ENCODE peak calls at places on chromosomes 16 and 17, in seven cellular contexts. One of them, this sample, is unnamed.

GRCh38 chr16:58678716-58679115 is 5.9 kb downstream of the SLC38A7 start:
- DNase-seq in retinal pigment epithelial cell: no peak
- DNase-seq in fibroblast of pulmonary artery: peak
- DNase-seq in CD8-positive, alpha-beta memory T cell: no peak
- DNase-seq in A549: no peak
- DNase-seq in Panc1: no peak
- DNase-seq in right atrium auricular region: no peak
- DNase-seq in this sample: no peak

GRCh38 chr17:65741690-65742089 is 180.2 kb upstream of the AXIN2 start:
- DNase-seq in A549: no peak
- DNase-seq in fibroblast of pulmonary artery: no peak
- DNase-seq in right atrium auricular region: no peak
- DNase-seq in CD8-positive, alpha-beta memory T cell: no peak
- DNase-seq in retinal pigment epithelial cell: no peak
- DNase-seq in Panc1: no peak
- DNase-seq in this sample: no peak

GRCh38 chr16:86953631-86954465 is 363.3 kb downstream of the C16orf95 start:
- DNase-seq in fibroblast of pulmonary artery: no peak
- DNase-seq in retinal pigment epithelial cell: no peak
- DNase-seq in CD8-positive, alpha-beta memory T cell: no peak
- DNase-seq in right atrium auricular region: no peak
- DNase-seq in Panc1: no peak
- DNase-seq in A549: no peak
- DNase-seq in this sample: no peak

GRCh38 chr17:79777166-79777843 is 643 bp upstream of the CBX2 start:
- DNase-seq in Panc1: no peak
- DNase-seq in retinal pigment epithelial cell: no peak
- DNase-seq in right atrium auricular region: no peak
- DNase-seq in fibroblast of pulmonary artery: peak
- DNase-seq in CD8-positive, alpha-beta memory T cell: peak
- DNase-seq in A549: peak
- DNase-seq in this sample: no peak

GRCh38 chr16:84228321-84228838 is 11.4 kb downstream of the KCNG4 start:
- DNase-seq in A549: peak
- DNase-seq in retinal pigment epithelial cell: peak
- DNase-seq in fibroblast of pulmonary artery: peak
- DNase-seq in CD8-positive, alpha-beta memory T cell: no peak
- DNase-seq in Panc1: peak
- DNase-seq in right atrium auricular region: peak
- DNase-seq in this sample: no peak

GRCh38 chr17:83179378-83179777 is 100.0 kb downstream of the METRNL start:
- DNase-seq in A549: no peak
- DNase-seq in retinal pigment epithelial cell: no peak
- DNase-seq in Panc1: no peak
- DNase-seq in fibroblast of pulmonary artery: no peak
- DNase-seq in right atrium auricular region: peak
- DNase-seq in CD8-positive, alpha-beta memory T cell: no peak
- DNase-seq in this sample: no peak

GRCh38 chr16:48160575-48160974 is 4.8 kb upstream of the ABCC12 start:
- DNase-seq in right atrium auricular region: no peak
- DNase-seq in fibroblast of pulmonary artery: peak
- DNase-seq in CD8-positive, alpha-beta memory T cell: no peak
- DNase-seq in Panc1: no peak
- DNase-seq in retinal pigment epithelial cell: no peak
- DNase-seq in A549: no peak
- DNase-seq in this sample: no peak

GRCh38 chr17:69042308-69042707 is 18.4 kb downstream of the ABCA9 start:
- DNase-seq in Panc1: no peak
- DNase-seq in A549: no peak
- DNase-seq in CD8-positive, alpha-beta memory T cell: no peak
- DNase-seq in fibroblast of pulmonary artery: no peak
- DNase-seq in right atrium auricular region: no peak
- DNase-seq in retinal pigment epithelial cell: no peak
- DNase-seq in this sample: no peak

GRCh38 chr16:85234310-85235235 is 122.3 kb upstream of the CIBAR2 start:
- DNase-seq in A549: peak
- DNase-seq in Panc1: no peak
- DNase-seq in right atrium auricular region: peak
- DNase-seq in retinal pigment epithelial cell: no peak
- DNase-seq in fibroblast of pulmonary artery: peak
- DNase-seq in CD8-positive, alpha-beta memory T cell: no peak
- DNase-seq in this sample: no peak

GRCh38 chr17:28345420-28346198 is 10.0 kb downstream of the TNFAIP1 start:
- DNase-seq in A549: no peak
- DNase-seq in CD8-positive, alpha-beta memory T cell: no peak
- DNase-seq in right atrium auricular region: no peak
- DNase-seq in retinal pigment epithelial cell: no peak
- DNase-seq in Panc1: no peak
- DNase-seq in fibroblast of pulmonary artery: no peak
- DNase-seq in this sample: no peak

GRCh38 chr16:77043076-77043475 is 147.9 kb upstream of the MON1B start:
- DNase-seq in retinal pigment epithelial cell: no peak
- DNase-seq in fibroblast of pulmonary artery: peak
- DNase-seq in right atrium auricular region: no peak
- DNase-seq in Panc1: peak
- DNase-seq in CD8-positive, alpha-beta memory T cell: no peak
- DNase-seq in A549: peak
- DNase-seq in this sample: peak

GRCh38 chr17:79984877-79985276 is 50.8 kb downstream of the TBC1D16 start:
- DNase-seq in right atrium auricular region: no peak
- DNase-seq in fibroblast of pulmonary artery: no peak
- DNase-seq in Panc1: no peak
- DNase-seq in retinal pigment epithelial cell: no peak
- DNase-seq in A549: no peak
- DNase-seq in CD8-positive, alpha-beta memory T cell: no peak
- DNase-seq in this sample: no peak

GRCh38 chr16:49700928-49701685 is 154.8 kb downstream of the ZNF423 start:
- DNase-seq in retinal pigment epithelial cell: no peak
- DNase-seq in fibroblast of pulmonary artery: peak
- DNase-seq in CD8-positive, alpha-beta memory T cell: no peak
- DNase-seq in Panc1: no peak
- DNase-seq in A549: no peak
- DNase-seq in right atrium auricular region: no peak
- DNase-seq in this sample: no peak

GRCh38 chr16:86100205-86101134 is 201.5 kb downstream of the IRF8 start:
- DNase-seq in right atrium auricular region: no peak
- DNase-seq in retinal pigment epithelial cell: no peak
- DNase-seq in Panc1: no peak
- DNase-seq in fibroblast of pulmonary artery: no peak
- DNase-seq in A549: no peak
- DNase-seq in CD8-positive, alpha-beta memory T cell: no peak
- DNase-seq in this sample: no peak

GRCh38 chr17:41024702-41025101 is 2.3 kb downstream of the KRTAP1-5 start:
- DNase-seq in Panc1: no peak
- DNase-seq in CD8-positive, alpha-beta memory T cell: no peak
- DNase-seq in retinal pigment epithelial cell: no peak
- DNase-seq in fibroblast of pulmonary artery: no peak
- DNase-seq in right atrium auricular region: no peak
- DNase-seq in A549: no peak
- DNase-seq in this sample: no peak

GRCh38 chr16:68073902-68074760 is 11.0 kb upstream of the NFATC3 start:
- DNase-seq in fibroblast of pulmonary artery: no peak
- DNase-seq in right atrium auricular region: no peak
- DNase-seq in A549: no peak
- DNase-seq in Panc1: no peak
- DNase-seq in retinal pigment epithelial cell: no peak
- DNase-seq in CD8-positive, alpha-beta memory T cell: no peak
- DNase-seq in this sample: no peak

GRCh38 chr17:39740357-39741111 is 2.8 kb downstream of the GRB7 start:
- DNase-seq in retinal pigment epithelial cell: peak
- DNase-seq in Panc1: no peak
- DNase-seq in CD8-positive, alpha-beta memory T cell: no peak
- DNase-seq in fibroblast of pulmonary artery: peak
- DNase-seq in A549: peak
- DNase-seq in right atrium auricular region: no peak
- DNase-seq in this sample: no peak
- H3K4me3 ChIP-seq in retinal pigment epithelial cell: peak
- H3K4me3 ChIP-seq in Panc1: peak
- H3K4me3 ChIP-seq in CD8-positive, alpha-beta memory T cell: no peak
- H3K4me3 ChIP-seq in fibroblast of pulmonary artery: no peak
- H3K4me3 ChIP-seq in A549: peak
- H3K4me3 ChIP-seq in right atrium auricular region: no peak
- H3K4me3 ChIP-seq in this sample: no peak

GRCh38 chr16:88999457-89000206 is 22.6 kb upstream of the CBFA2T3 start:
- DNase-seq in CD8-positive, alpha-beta memory T cell: no peak
- DNase-seq in retinal pigment epithelial cell: no peak
- DNase-seq in fibroblast of pulmonary artery: no peak
- DNase-seq in right atrium auricular region: no peak
- DNase-seq in A549: no peak
- DNase-seq in Panc1: no peak
- DNase-seq in this sample: no peak
- H3K4me3 ChIP-seq in CD8-positive, alpha-beta memory T cell: no peak
- H3K4me3 ChIP-seq in retinal pigment epithelial cell: no peak
- H3K4me3 ChIP-seq in fibroblast of pulmonary artery: no peak
- H3K4me3 ChIP-seq in right atrium auricular region: no peak
- H3K4me3 ChIP-seq in A549: no peak
- H3K4me3 ChIP-seq in Panc1: no peak
- H3K4me3 ChIP-seq in this sample: no peak

GRCh38 chr16:2206780-2207433 is 1.7 kb downstream of the MLST8 start:
- DNase-seq in retinal pigment epithelial cell: no peak
- DNase-seq in Panc1: no peak
- DNase-seq in CD8-positive, alpha-beta memory T cell: no peak
- DNase-seq in right atrium auricular region: no peak
- DNase-seq in fibroblast of pulmonary artery: no peak
- DNase-seq in A549: no peak
- DNase-seq in this sample: no peak

GRCh38 chr16:2207872-2208271 is 2.6 kb downstream of the MLST8 start:
- DNase-seq in retinal pigment epithelial cell: no peak
- DNase-seq in Panc1: no peak
- DNase-seq in CD8-positive, alpha-beta memory T cell: no peak
- DNase-seq in right atrium auricular region: no peak
- DNase-seq in fibroblast of pulmonary artery: no peak
- DNase-seq in A549: no peak
- DNase-seq in this sample: no peak

GRCh38 chr16:2209258-2210008 is 1.2 kb downstream of the BRICD5 start:
- DNase-seq in Panc1: no peak
- DNase-seq in fibroblast of pulmonary artery: no peak
- DNase-seq in retinal pigment epithelial cell: no peak
- DNase-seq in A549: no peak
- DNase-seq in CD8-positive, alpha-beta memory T cell: no peak
- DNase-seq in right atrium auricular region: no peak
- DNase-seq in this sample: no peak

GRCh38 chr16:2208772-2209171 is 1.9 kb downstream of the BRICD5 start:
- DNase-seq in CD8-positive, alpha-beta memory T cell: no peak
- DNase-seq in fibroblast of pulmonary artery: no peak
- DNase-seq in A549: no peak
- DNase-seq in retinal pigment epithelial cell: no peak
- DNase-seq in Panc1: no peak
- DNase-seq in right atrium auricular region: no peak
- DNase-seq in this sample: no peak

DNA sequence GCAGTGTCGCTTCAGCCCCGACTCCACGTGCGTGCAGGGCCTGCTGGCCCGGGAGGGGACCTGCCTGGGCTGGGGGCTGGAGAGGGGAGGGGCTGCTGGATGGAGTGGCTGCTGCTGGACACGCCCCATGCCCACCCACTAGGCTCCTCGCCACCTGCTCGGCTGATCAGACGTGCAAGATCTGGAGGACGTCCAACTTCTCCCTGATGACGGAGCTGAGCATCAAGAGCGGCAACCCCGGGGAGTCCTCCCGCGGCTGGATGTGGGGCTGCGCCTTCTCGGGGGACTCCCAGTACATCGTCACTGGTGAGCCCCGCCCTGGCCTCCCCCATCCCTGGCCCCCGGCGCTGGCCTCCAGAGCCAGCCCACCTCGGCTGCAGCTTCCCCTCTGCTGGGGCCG is 2.4 kb downstream of the BRICD5 start:
- DNase-seq in Panc1: no peak
- DNase-seq in retinal pigment epithelial cell: no peak
- DNase-seq in A549: no peak
- DNase-seq in CD8-positive, alpha-beta memory T cell: no peak
- DNase-seq in fibroblast of pulmonary artery: no peak
- DNase-seq in right atrium auricular region: no peak
- DNase-seq in this sample: no peak
- H3K4me3 ChIP-seq in Panc1: no peak
- H3K4me3 ChIP-seq in retinal pigment epithelial cell: no peak
- H3K4me3 ChIP-seq in A549: no peak
- H3K4me3 ChIP-seq in CD8-positive, alpha-beta memory T cell: no peak
- H3K4me3 ChIP-seq in fibroblast of pulmonary artery: no peak
- H3K4me3 ChIP-seq in right atrium auricular region: no peak
- H3K4me3 ChIP-seq in this sample: no peak

DNA sequence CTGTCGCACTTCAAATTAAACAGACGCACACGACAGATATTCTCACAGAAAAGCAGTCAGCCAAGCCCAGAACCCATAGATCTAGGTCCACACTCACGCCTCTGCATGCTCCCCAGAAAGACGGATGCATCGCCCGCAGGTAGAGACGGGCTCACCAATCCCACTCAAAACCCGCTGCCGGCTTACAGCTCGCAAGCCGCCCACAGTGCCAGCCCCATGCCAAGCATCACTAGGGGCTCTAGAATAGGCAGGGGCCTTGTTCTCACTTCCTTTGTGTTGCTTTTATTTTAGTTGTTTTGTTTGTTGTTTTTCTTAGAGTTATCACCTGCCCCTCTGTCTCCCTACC is 336 bp upstream of the BMERB1 start:
- DNase-seq in CD8-positive, alpha-beta memory T cell: no peak
- DNase-seq in fibroblast of pulmonary artery: no peak
- DNase-seq in retinal pigment epithelial cell: no peak
- DNase-seq in Panc1: no peak
- DNase-seq in right atrium auricular region: no peak
- DNase-seq in A549: no peak
- DNase-seq in this sample: no peak
- H3K4me3 ChIP-seq in CD8-positive, alpha-beta memory T cell: no peak
- H3K4me3 ChIP-seq in fibroblast of pulmonary artery: peak
- H3K4me3 ChIP-seq in retinal pigment epithelial cell: peak
- H3K4me3 ChIP-seq in Panc1: peak
- H3K4me3 ChIP-seq in right atrium auricular region: peak
- H3K4me3 ChIP-seq in A549: peak
- H3K4me3 ChIP-seq in this sample: peak

GRCh38 chr16:88957887-88958577 is 19.0 kb downstream of the CBFA2T3 start:
- DNase-seq in retinal pigment epithelial cell: no peak
- DNase-seq in A549: no peak
- DNase-seq in right atrium auricular region: no peak
- DNase-seq in CD8-positive, alpha-beta memory T cell: no peak
- DNase-seq in Panc1: no peak
- DNase-seq in fibroblast of pulmonary artery: no peak
- DNase-seq in this sample: no peak
- H3K4me3 ChIP-seq in retinal pigment epithelial cell: no peak
- H3K4me3 ChIP-seq in A549: no peak
- H3K4me3 ChIP-seq in right atrium auricular region: no peak
- H3K4me3 ChIP-seq in CD8-positive, alpha-beta memory T cell: no peak
- H3K4me3 ChIP-seq in Panc1: no peak
- H3K4me3 ChIP-seq in fibroblast of pulmonary artery: no peak
- H3K4me3 ChIP-seq in this sample: no peak

This sample was measured in MM.1S.